ENCODE peak calls at places on chromosomes 11 and 22, in nine cellular contexts. K is retinal pigment epithelial cell, T is astrocyte of the spinal cord, Y is fibroblast of lung, Z is nephron progenitor cell, I is mesothelial cell of epicardium, Q is activated B cell treated with CpG ODN at 0.5 μM for 24 hours, C is heart right ventricle, L is PC-3. D is an unnamed sample.

GRCh38 chr11:71240865-71241691 is 11.3 kb downstream of the SHANK2 start:
- DNase-seq in K (peak; percentile 34), T (peak; percentile 78), Y (peak; percentile 56), Z (peak; percentile 48), I (no peak), Q (no peak), C (no peak), L (no peak), D (peak; percentile 96)

GRCh38 chr11:3381794-3382193 is 2.8 kb upstream of the ZNF195 start:
- DNase-seq in K (no peak), T (no peak), Y (no peak), Z (no peak), I (no peak), Q (no peak), C (no peak), L (no peak), D (no peak)

GRCh38 chr11:16809901-16810668 is 71.6 kb downstream of the C11orf58 start:
- DNase-seq in K (no peak), T (peak; percentile 81), Y (peak; percentile 53), Z (no peak), I (no peak), Q (no peak), C (peak; percentile 79), L (peak; percentile 82), D (peak; percentile 50)

GRCh38 chr22:49735411-49736311 is 92.0 kb downstream of the BRD1 start:
- DNase-seq in K (no peak), T (no peak), Y (peak; percentile 4), Z (peak; percentile 90), I (peak; percentile 69), Q (no peak), C (no peak), L (peak; percentile 30), D (no peak)

GRCh38 chr11:33690290-33691050 is 10.2 kb downstream of the C11orf91 start:
- DNase-seq in K (peak; percentile 46), T (peak; percentile 98), Y (peak; percentile 100), Z (no peak), I (no peak), Q (no peak), C (peak; percentile 74), L (peak; percentile 97), D (peak; percentile 100)

GRCh38 chr11:12657336-12657735 is 16.9 kb upstream of the TEAD1 start:
- DNase-seq in K (no peak), T (no peak), Y (no peak), Z (no peak), I (no peak), Q (no peak), C (no peak), L (no peak), D (no peak)

GRCh38 chr11:110606415-110606814 is 105.8 kb downstream of the ARHGAP20 start:
- DNase-seq in K (no peak), T (no peak), Y (no peak), Z (peak; percentile 24), I (no peak), Q (no peak), C (no peak), L (no peak), D (no peak)

GRCh38 chr22:37804502-37804885 is 3.2 kb upstream of the GCAT start:
- DNase-seq in K (no peak), T (no peak), Y (no peak), Z (no peak), I (no peak), Q (no peak), C (no peak), L (no peak), D (no peak)

GRCh38 chr11:10993640-10994039 is 135.8 kb upstream of the ZBED5 start:
- DNase-seq in K (no peak), T (no peak), Y (no peak), Z (no peak), I (no peak), Q (no peak), C (no peak), L (no peak), D (no peak)

GRCh38 chr11:75576445-75577049 is 14.5 kb downstream of the SERPINH1 start:
- DNase-seq in K (no peak), T (peak; percentile 46), Y (peak; percentile 79), Z (no peak), I (no peak), Q (peak; percentile 60), C (no peak), L (no peak), D (peak; percentile 78)
- TF ChIP-seq CTCF in K (no peak), T (no peak), Y (no peak), Z (no peak), I (no peak), Q (no peak), C (no peak), L (no peak), D (no peak)

GRCh38 chr22:24707477-24707816 is 67.1 kb downstream of the PIWIL3 start:
- DNase-seq in K (no peak), T (no peak), Y (no peak), Z (no peak), I (no peak), Q (no peak), C (no peak), L (no peak), D (no peak)
- TF ChIP-seq CTCF in K (peak; percentile 30), T (no peak), Y (no peak), Z (no peak), I (no peak), Q (no peak), C (peak; percentile 15), L (no peak), D (no peak)

DNA sequence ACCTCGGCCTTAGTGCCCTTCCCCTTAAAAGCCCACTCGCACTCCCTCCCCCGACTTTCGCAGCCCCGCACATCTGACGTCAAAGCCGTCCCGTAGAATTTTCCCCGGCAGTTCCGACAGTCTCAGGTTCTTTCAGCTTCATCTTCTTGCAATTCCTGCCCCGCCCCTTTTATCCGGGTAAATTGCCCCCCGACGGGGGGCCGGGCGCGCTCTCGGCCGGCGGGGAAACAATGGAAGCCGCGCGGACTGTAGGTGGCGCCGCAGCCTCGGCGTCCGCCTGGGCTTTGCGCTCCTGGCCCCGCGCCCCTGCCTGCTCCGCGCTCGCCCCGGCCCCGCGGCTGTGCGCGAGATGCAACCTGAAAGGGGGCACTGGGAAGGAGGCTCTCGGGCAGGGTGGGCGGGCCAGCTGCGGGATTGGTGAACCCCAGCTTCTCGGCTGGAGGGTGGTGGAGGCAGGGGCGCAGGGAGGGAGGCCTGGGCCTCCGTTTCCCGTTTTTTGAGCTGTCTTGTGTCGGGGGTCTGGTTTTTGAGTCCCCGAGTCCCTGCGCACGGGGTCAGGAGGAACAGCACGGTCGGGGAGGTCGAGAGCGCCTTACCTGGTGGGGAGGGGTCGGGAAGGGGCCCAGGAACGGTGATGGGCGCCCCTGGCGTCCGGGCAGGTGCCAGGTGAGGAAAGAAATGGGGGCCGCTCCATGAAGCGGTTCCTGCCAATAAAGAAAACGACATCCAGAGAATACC is 855 bp upstream of the FGF19 start:
- DNase-seq in K (no peak), T (peak; percentile 2), Y (no peak), Z (peak; percentile 80), I (peak; percentile 66), Q (no peak), C (no peak), L (peak; percentile 49), D (peak; percentile 8)
- TF ChIP-seq CTCF in K (peak; percentile 60), T (peak; percentile 60), Y (peak; percentile 41), Z (peak; percentile 58), I (peak; percentile 38), Q (no peak), C (peak; percentile 62), L (peak; percentile 80), D (peak; percentile 37)

GRCh38 chr11:62143727-62144126 is 19.9 kb downstream of the INCENP start:
- DNase-seq in K (no peak), T (no peak), Y (no peak), Z (no peak), I (no peak), Q (no peak), C (no peak), L (no peak), D (no peak)
- TF ChIP-seq CTCF in K (peak; percentile 41), T (peak; percentile 26), Y (peak; percentile 19), Z (no peak), I (no peak), Q (no peak), C (no peak), L (peak; percentile 33), D (peak; percentile 8)

GRCh38 chr22:17431179-17431578 is 61.9 kb downstream of the CECR2 start:
- DNase-seq in K (no peak), T (peak; percentile 10), Y (no peak), Z (no peak), I (no peak), Q (no peak), C (no peak), L (peak; percentile 3), D (peak; percentile 56)
- TF ChIP-seq CTCF in K (no peak), T (no peak), Y (no peak), Z (no peak), I (no peak), Q (no peak), C (no peak), L (no peak), D (no peak)

DNA sequence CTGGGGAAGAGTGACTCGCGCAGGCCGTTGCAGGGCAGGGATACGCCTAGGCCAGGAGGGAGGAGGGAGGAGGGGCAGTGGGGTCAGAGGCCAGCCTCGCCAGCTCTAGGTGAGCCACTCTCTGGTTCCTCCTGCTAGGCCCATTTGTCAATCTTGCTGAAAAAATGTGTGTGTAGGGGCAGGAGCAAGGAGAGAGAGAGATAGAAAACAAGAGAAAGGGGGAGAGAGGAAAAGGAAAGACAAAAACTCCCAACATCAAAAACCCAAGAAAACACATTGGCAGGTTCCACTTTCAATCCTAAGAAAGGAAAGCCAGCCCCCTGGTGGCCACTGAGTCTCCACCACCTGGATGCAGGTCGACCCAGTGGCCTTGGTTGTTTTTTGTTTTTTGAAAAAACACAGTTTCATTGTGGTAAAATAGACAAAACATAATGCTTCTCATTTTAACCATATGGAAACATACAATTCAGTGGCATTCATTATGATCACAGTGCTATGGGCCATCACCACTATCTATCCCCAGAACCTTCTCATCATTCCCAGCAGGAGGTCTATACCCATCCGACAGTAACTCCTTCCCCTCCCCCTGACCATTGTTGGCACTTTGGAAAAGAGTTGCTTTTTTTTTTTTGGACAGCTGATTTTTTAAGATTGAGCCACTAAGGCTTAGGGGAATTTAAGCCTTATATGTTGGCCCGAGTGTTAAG is 10.9 kb downstream of the OMP start:
- DNase-seq in K (no peak), T (peak; percentile 45), Y (peak; percentile 29), Z (peak; percentile 56), I (no peak), Q (no peak), C (no peak), L (peak; percentile 67), D (peak; percentile 46)
- TF ChIP-seq CTCF in K (peak; percentile 77), T (peak; percentile 80), Y (peak; percentile 69), Z (peak; percentile 58), I (peak; percentile 72), Q (no peak), C (peak; percentile 41), L (peak; percentile 88), D (peak; percentile 64)

GRCh38 chr22:20027966-20028854 is 7.3 kb downstream of the TANGO2 start:
- DNase-seq in K (no peak), T (no peak), Y (no peak), Z (no peak), I (no peak), Q (no peak), C (no peak), L (peak; percentile 21), D (peak; percentile 31)
- TF ChIP-seq CTCF in K (peak; percentile 50), T (peak; percentile 42), Y (peak; percentile 51), Z (no peak), I (no peak), Q (no peak), C (peak; percentile 23), L (peak; percentile 38), D (peak; percentile 44)

GRCh38 chr22:19503869-19504268 is 20.3 kb downstream of the CLDN5 start:
- DNase-seq in K (no peak), T (no peak), Y (no peak), Z (no peak), I (no peak), Q (no peak), C (no peak), L (no peak), D (no peak)
- TF ChIP-seq CTCF in K (no peak), T (peak; percentile 10), Y (no peak), Z (no peak), I (no peak), Q (no peak), C (no peak), L (no peak), D (peak; percentile 1)

D was measured in cardiac fibroblast.